ENCODE peak calls at places on chromosome 19, in four cellular contexts. Q is left lung, G is colonic mucosa, Z is right atrium auricular region. M is an unnamed sample.

GRCh38 chr19:36973844-36974195 is 57.7 kb downstream of the ZNF568 start:
- DNase-seq in Q (no peak), G (no peak), Z (no peak), M (no peak)

GRCh38 chr19:28393574-28394336 is 819.2 kb downstream of the UQCRFS1 start:
- DNase-seq in Q (no peak), G (no peak), Z (no peak), M (no peak)

GRCh38 chr19:13979224-13979623 is 26.9 kb downstream of the RFX1 start:
- DNase-seq in Q (peak; percentile 78), G (no peak), Z (no peak), M (no peak)

GRCh38 chr19:41373993-41374392 is 2.3 kb upstream of the TMEM91 start:
- DNase-seq in Q (peak; percentile 82), G (peak; percentile 76), Z (peak; percentile 79), M (peak; percentile 93)

GRCh38 chr19:51439021-51439465 is 19.2 kb downstream of the SIGLEC8 start:
- DNase-seq in Q (no peak), G (no peak), Z (no peak), M (no peak)

GRCh38 chr19:46404884-46405658 is 8.3 kb downstream of the CCDC8 start:
- DNase-seq in Q (peak; percentile 38), G (no peak), Z (no peak), M (peak; percentile 58)

GRCh38 chr19:43641333-43641732 is 1.7 kb upstream of the CADM4 start:
- DNase-seq in Q (no peak), G (no peak), Z (no peak), M (no peak)

GRCh38 chr19:19256072-19256969 is 16.8 kb downstream of the TM6SF2 start:
- DNase-seq in Q (no peak), G (no peak), Z (no peak), M (no peak)

GRCh38 chr19:802497-802887 is 5.2 kb downstream of the PTBP1 start:
- DNase-seq in Q (no peak), G (no peak), Z (no peak), M (peak; percentile 47)

GRCh38 chr19:55373993-55374757 is 2.5 kb upstream of the TMEM190 start:
- DNase-seq in Q (no peak), G (no peak), Z (no peak), M (peak; percentile 52)

GRCh38 chr19:5950744-5951143 is 27.2 kb downstream of the RANBP3 start:
- DNase-seq in Q (no peak), G (no peak), Z (no peak), M (no peak)

GRCh38 chr19:5947435-5947834 is 30.5 kb downstream of the RANBP3 start:
- DNase-seq in Q (peak; percentile 87), G (no peak), Z (peak; percentile 82), M (peak; percentile 80)

GRCh38 chr19:5949792-5950305 is 28.1 kb downstream of the RANBP3 start:
- DNase-seq in Q (peak; percentile 82), G (no peak), Z (no peak), M (no peak)

GRCh38 chr19:5951338-5951861 is 26.5 kb downstream of the RANBP3 start:
- DNase-seq in Q (peak; percentile 77), G (no peak), Z (no peak), M (no peak)

GRCh38 chr19:5948697-5949564 is 29.0 kb downstream of the RANBP3 start:
- DNase-seq in Q (peak; percentile 2), G (no peak), Z (no peak), M (no peak)
- H3K4me1 ChIP-seq in Q (peaks cover 77% of the 10 kb centered on the region), G (peaks cover 1% of the 10 kb centered on the region), Z (peaks cover 86% of the 10 kb centered on the region), M (peaks cover 23% of the 10 kb centered on the region)

GRCh38 chr19:33828266-33829075 is 31.8 kb downstream of the KCTD15 start:
- DNase-seq in Q (no peak), G (no peak), Z (peak; percentile 32), M (no peak)

GRCh38 chr19:33832633-33833032 is 36.0 kb downstream of the KCTD15 start:
- DNase-seq in Q (no peak), G (no peak), Z (no peak), M (no peak)

GRCh38 chr19:33826521-33826920 is 29.9 kb downstream of the KCTD15 start:
- DNase-seq in Q (no peak), G (no peak), Z (peak; percentile 23), M (no peak)

GRCh38 chr19:33831835-33832234 is 35.2 kb downstream of the KCTD15 start:
- DNase-seq in Q (no peak), G (no peak), Z (peak; percentile 50), M (no peak)

DNA sequence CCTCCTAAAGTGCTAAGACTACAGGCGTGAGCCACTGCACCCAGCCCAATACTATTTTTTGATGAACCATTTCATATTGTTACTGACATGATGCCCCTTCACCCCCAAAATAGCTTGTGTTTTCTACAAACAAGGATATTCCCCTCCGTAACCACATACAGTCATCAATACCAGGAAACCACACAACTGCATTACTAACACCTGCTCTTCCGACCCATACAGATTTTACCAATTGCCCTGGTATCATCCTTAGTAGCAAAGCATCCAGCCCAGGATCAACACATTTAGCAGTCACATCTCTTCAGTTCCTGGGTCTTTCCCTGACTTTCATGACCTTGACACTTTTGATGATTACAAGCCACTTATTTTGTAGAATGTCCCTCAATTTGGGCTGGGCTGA is 33.6 kb downstream of the KCTD15 start:
- DNase-seq in Q (no peak), G (no peak), Z (no peak), M (no peak)
- TF ChIP-seq CTCF in Q (no peak), G (no peak), Z (no peak), M (no peak)

GRCh38 chr19:34179066-34179465 is 6.8 kb downstream of the LSM14A start:
- DNase-seq in Q (no peak), G (no peak), Z (no peak), M (no peak)

GRCh38 chr19:34176581-34176980 is 4.3 kb downstream of the LSM14A start:
- DNase-seq in Q (no peak), G (no peak), Z (no peak), M (no peak)

GRCh38 chr19:34180273-34180672 is 8.0 kb downstream of the LSM14A start:
- DNase-seq in Q (no peak), G (no peak), Z (no peak), M (no peak)

GRCh38 chr19:34180709-34181108 is 8.4 kb downstream of the LSM14A start:
- DNase-seq in Q (no peak), G (no peak), Z (no peak), M (no peak)

GRCh38 chr19:34178276-34178614 is 5.9 kb downstream of the LSM14A start:
- DNase-seq in Q (no peak), G (no peak), Z (no peak), M (no peak)
- H3K4me1 ChIP-seq in Q (peaks cover 96% of the 10 kb centered on the region), G (peaks cover 29% of the 10 kb centered on the region), Z (peaks cover 92% of the 10 kb centered on the region), M (peaks cover 5% of the 10 kb centered on the region)

GRCh38 chr19:1813197-1813836 is 1.2 kb upstream of the ATP8B3 start:
- DNase-seq in Q (no peak), G (no peak), Z (no peak), M (no peak)
- TF ChIP-seq CTCF in Q (no peak), G (no peak), Z (no peak), M (no peak)

GRCh38 chr19:48629599-48630288 is 7.4 kb downstream of the DBP start:
- DNase-seq in Q (no peak), G (peak; percentile 92), Z (peak; percentile 76), M (peak; percentile 73)
- H3K4me1 ChIP-seq in Q (peaks cover 56% of the 10 kb centered on the region), G (peaks cover 42% of the 10 kb centered on the region), Z (peaks cover 60% of the 10 kb centered on the region), M (peaks cover 28% of the 10 kb centered on the region)

DNA sequence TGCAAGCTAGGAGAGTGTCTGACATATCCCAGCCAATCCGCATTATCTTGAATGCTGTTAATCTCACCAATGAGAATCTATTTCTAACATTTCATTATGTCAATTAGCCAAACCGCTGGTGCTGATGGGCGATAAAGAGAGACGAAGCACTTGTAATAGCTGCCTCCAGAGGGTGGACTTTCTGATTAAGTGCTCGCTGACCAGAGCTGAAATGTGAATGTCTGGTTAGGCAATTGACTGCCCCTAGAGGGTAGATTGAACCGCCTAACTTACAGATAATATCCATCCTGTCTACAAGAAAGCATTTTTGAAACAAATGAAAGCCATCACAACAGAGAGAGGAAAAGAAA is 552 bp upstream of the GRWD1 start:
- DNase-seq in Q (no peak), G (no peak), Z (peak; percentile 71), M (peak; percentile 95)
- TF ChIP-seq CTCF in Q (peak; percentile 46), G (peak; percentile 25), Z (peak; percentile 26), M (peak; percentile 70)

DNA sequence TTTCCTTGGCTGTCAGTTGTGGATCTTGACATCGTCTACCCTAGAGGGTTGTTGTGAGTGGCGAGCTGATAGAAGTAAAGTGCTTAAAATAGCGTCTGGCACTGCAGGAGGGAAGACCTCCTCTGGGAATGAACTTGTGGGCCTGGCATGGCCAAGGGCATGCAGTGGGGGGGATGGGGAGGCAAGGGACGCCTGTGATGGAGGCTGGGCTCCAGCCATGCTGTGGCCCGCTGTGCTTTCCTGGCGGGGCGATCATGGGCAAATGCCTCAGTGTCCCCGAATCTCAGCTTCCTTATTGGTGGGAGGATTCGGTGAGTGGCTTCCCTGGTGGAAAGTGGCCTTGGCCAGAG is 10.7 kb downstream of the CARM1 start:
- DNase-seq in Q (no peak), G (no peak), Z (no peak), M (no peak)
- H3K4me1 ChIP-seq in Q (peaks cover 22% of the 10 kb centered on the region), G (peaks cover 9% of the 10 kb centered on the region), Z (peaks cover 64% of the 10 kb centered on the region), M (peaks cover 3% of the 10 kb centered on the region)

GRCh38 chr19:54160948-54161347 is 1.4 kb upstream of the LENG1 start:
- DNase-seq in Q (no peak), G (peak; percentile 41), Z (no peak), M (no peak)

GRCh38 chr19:54158812-54159351 is 639 bp downstream of the LENG1 start:
- DNase-seq in Q (peak; percentile 57), G (no peak), Z (no peak), M (no peak)

GRCh38 chr19:54156953-54157352 is 2.6 kb downstream of the LENG1 start:
- DNase-seq in Q (no peak), G (no peak), Z (no peak), M (no peak)

GRCh38 chr19:54160182-54160811 is 776 bp upstream of the LENG1 start:
- DNase-seq in Q (no peak), G (peak; percentile 46), Z (no peak), M (no peak)

DNA sequence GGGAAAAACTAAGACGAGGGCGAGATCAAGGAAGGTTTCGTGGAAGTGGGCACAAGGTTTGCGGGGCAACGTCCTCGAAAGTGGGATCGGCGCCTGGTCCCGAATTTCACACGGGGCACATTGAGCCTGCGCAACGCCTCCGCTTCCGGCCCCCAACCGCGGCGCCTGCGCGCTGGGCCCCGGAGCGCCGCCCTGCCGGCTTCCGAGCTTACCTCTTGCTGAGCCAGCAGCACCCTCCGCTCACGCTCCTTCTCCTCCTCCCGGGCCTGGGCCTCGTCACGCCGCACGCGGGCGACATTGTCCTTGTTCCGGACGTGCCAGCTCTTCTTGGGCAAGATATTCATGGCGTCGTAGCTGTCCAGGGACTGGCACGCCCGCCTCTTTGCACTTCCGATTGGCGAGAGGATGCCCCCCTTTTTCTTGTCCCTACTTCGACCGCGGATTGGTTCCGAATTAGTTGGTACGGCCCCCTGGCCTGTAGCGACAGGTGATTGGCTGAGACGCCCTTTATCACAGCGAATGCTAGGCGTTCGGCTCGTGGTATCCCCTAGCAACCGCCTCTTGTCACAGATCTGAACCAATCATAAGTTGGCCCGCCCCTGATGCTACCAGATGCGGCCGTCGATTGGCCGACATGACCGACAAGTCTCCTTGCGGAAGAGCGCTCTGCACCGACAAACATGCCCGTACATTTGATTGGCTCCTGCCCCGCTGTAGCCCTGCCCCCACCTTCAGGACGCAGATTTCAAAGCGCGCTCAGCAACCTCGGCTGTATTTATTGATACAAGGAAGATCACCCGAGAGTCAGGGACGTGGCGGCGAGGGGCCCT is at the start of gene LENG1:
- DNase-seq in Q (peak; percentile 95), G (peak; percentile 99), Z (peak; percentile 100), M (peak; percentile 100)
- TF ChIP-seq CTCF in Q (peak; percentile 22), G (no peak), Z (no peak), M (peak; percentile 26)